ENCODE peak calls at places on chromosomes 7 and 10, in six cellular contexts. M is AG04450, Y is MM.1S, N is GM12865, D is body of pancreas, R is endothelial cell. C is an unnamed sample.

GRCh38 chr7:81664304-81664703 is 105.5 kb downstream of the HGF start:
- DNase-seq in M (no peak), Y (no peak), N (no peak), D (no peak), R (no peak), C (no peak)

GRCh38 chr10:10542368-10542961 is 475.2 kb upstream of the CELF2 start:
- DNase-seq in M (no peak), Y (no peak), N (no peak), D (no peak), R (no peak), C (no peak)

GRCh38 chr7:30226593-30227268 is 57.7 kb upstream of the ZNRF2 start:
- DNase-seq in M (no peak), Y (no peak), N (no peak), D (peak), R (peak), C (peak)

GRCh38 chr10:132688580-132689420 is 97.1 kb downstream of the NKX6-2 start:
- DNase-seq in M (no peak), Y (no peak), N (no peak), D (no peak), R (no peak), C (peak)

GRCh38 chr10:13725594-13725993 is 138.8 kb downstream of the PRPF18 start:
- DNase-seq in M (no peak), Y (no peak), N (no peak), D (no peak), R (no peak), C (no peak)

GRCh38 chr7:107726356-107727130 is 17.4 kb upstream of the CBLL1 start:
- DNase-seq in M (no peak), Y (no peak), N (no peak), D (no peak), R (no peak), C (no peak)

GRCh38 chr10:34710391-34710751 is 104.7 kb downstream of the PARD3 start:
- DNase-seq in M (no peak), Y (no peak), N (no peak), D (no peak), R (no peak), C (no peak)

GRCh38 chr7:27585781-27586447 is 76.8 kb downstream of the HIBADH start:
- DNase-seq in M (no peak), Y (no peak), N (no peak), D (no peak), R (no peak), C (no peak)

GRCh38 chr10:112361951-112362770 is 11.8 kb upstream of the ACSL5 start:
- DNase-seq in M (no peak), Y (no peak), N (no peak), D (peak), R (peak), C (no peak)
- TF ChIP-seq CTCF in M (no peak), Y (no peak), N (no peak), D (no peak), R (no peak), C (no peak)

DNA sequence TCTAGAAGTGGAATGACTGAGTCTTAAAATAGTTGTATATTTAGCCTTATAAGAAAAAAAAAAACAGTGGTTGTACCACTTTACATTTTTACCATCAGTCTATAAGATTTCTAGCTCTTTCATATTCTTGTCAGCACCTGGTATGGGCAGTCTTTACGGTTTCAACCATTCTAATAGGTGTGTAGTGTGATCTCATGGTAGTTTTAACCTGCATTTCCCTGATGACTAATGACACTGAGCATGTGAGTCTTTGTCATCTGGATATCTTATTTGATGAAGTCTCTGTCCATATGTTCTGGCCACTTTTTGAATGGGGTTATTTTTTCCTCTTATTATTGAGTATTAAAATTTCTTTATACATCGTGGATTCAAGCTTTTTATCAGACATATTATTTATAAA is 365.3 kb upstream of the IGFBP3 start:
- DNase-seq in M (no peak), Y (no peak), N (no peak), D (no peak), R (no peak), C (no peak)
- TF ChIP-seq CTCF in M (no peak), Y (no peak), N (no peak), D (no peak), R (no peak), C (no peak)

GRCh38 chr7:122886357-122887081 is at the start of gene CADPS2:
- DNase-seq in M (peak), Y (peak), N (peak), D (peak), R (peak), C (peak)

GRCh38 chr7:122885583-122886356 is 490 bp downstream of the CADPS2 start:
- DNase-seq in M (no peak), Y (peak), N (peak), D (peak), R (peak), C (peak)

GRCh38 chr7:122887848-122888247 is 1.6 kb upstream of the CADPS2 start:
- DNase-seq in M (no peak), Y (no peak), N (no peak), D (no peak), R (no peak), C (no peak)

GRCh38 chr7:122889116-122889515 is 2.9 kb upstream of the CADPS2 start:
- DNase-seq in M (no peak), Y (no peak), N (no peak), D (no peak), R (no peak), C (no peak)

GRCh38 chr7:122887198-122887597 is 938 bp upstream of the CADPS2 start:
- DNase-seq in M (no peak), Y (peak), N (peak), D (peak), R (peak), C (peak)
- TF ChIP-seq CTCF in M (no peak), Y (peak), N (no peak), D (peak), R (no peak), C (no peak)

DNA sequence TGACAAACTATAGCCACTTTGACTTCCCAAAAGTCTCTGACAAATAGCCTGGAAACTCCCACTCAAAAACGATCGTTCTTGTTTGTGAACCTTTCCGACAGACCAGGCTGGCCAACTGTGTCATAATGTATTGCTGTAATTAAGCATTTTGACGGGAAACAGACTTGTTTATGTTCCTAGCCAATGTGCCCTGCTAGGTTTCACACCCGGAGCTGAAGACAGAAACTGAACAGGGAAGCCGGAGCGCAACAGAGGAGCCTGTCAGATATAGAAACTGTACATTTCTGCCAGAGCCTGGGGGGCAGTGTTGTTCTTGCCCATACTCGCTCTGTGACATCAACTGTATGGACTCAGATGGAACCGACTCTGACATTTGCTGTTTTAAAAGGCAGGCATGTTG is 55.3 kb upstream of the C7orf33 start:
- DNase-seq in M (no peak), Y (peak), N (peak), D (no peak), R (no peak), C (no peak)
- TF ChIP-seq CTCF in M (no peak), Y (peak), N (no peak), D (no peak), R (no peak), C (no peak)

GRCh38 chr7:103063895-103064294 is 10.7 kb downstream of the FBXL13 start:
- DNase-seq in M (no peak), Y (no peak), N (no peak), D (no peak), R (no peak), C (no peak)
- TF ChIP-seq CTCF in M (peak), Y (no peak), N (no peak), D (no peak), R (no peak), C (no peak)

DNA sequence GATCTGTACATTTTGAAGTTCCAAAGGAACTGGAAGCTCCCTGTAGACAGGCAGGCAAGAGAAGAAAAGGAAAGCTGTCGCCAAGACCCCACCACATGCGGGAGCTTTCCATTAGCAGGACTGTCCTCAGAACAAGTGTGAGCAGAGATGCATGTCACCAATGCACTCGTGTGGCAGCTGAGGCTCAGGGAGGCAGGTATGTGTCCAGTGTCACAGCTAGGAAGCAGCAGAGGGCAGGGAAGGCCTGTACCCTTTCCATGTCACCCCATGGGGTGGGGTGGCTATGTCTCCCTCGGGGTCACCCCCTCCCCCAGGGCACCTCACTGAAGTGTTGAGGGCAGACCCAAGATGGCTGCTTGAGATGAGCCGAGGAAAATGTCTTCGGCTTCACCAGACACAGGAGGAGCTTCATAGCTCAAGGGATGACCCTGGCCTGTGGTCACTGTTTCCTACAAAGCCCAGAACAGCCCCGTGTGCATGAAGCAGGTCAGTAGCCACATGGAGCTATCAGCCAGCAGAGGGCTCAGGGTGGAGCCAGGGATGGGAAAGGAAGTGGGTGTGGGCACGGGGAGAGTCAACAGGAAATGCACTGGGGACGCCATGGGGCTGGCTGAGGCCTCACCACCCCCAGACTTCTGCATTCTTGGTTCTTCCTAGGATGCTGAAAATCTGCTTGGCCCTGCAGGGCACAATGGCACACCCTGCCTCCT is 96.6 kb downstream of the FAM53B start:
- DNase-seq in M (no peak), Y (peak), N (peak), D (peak), R (peak), C (no peak)
- TF ChIP-seq CTCF in M (peak), Y (peak), N (peak), D (peak), R (no peak), C (no peak)